ENCODE peak calls at places on chromosomes 2 and 18, in ten cellular contexts. X, Z, I, O, K, L, V, H, P and G are unnamed samples.

GRCh38 chr2:40169430-40169829 is 282.5 kb downstream of the SLC8A1 start:
- DNase-seq in X (no peak), Z (no peak), I (peak; percentile 8), O (no peak), K (no peak), L (no peak), V (no peak), H (no peak), P (no peak), G (peak; percentile 23)

GRCh38 chr2:110770308-110770695 is 37.9 kb downstream of the ACOXL start:
- DNase-seq in X (peak; percentile 95), Z (no peak), I (no peak), O (no peak), K (no peak), L (no peak), V (no peak), H (no peak), P (no peak), G (no peak)

GRCh38 chr18:55337908-55338521 is 250.0 kb downstream of the TCF4 start:
- DNase-seq in X (no peak), Z (no peak), I (no peak), O (no peak), K (no peak), L (no peak), V (no peak), H (peak; percentile 38), P (no peak), G (no peak)

GRCh38 chr18:79877163-79878091 is 74.0 kb downstream of the SLC66A2 start:
- DNase-seq in X (no peak), Z (no peak), I (no peak), O (no peak), K (no peak), L (no peak), V (no peak), H (no peak), P (no peak), G (no peak)

GRCh38 chr2:231708773-231709635 is 679 bp downstream of the PTMA start:
- DNase-seq in X (no peak), Z (peak; percentile 50), I (no peak), O (peak; percentile 25), K (no peak), L (no peak), V (peak; percentile 56), H (no peak), P (peak; percentile 48), G (peak; percentile 40)

GRCh38 chr2:10821291-10821690 is 8.7 kb upstream of the PDIA6 start:
- DNase-seq in X (no peak), Z (no peak), I (no peak), O (no peak), K (no peak), L (no peak), V (no peak), H (no peak), P (no peak), G (no peak)

GRCh38 chr2:218396688-218397501 is 2.8 kb upstream of the CTDSP1 start:
- DNase-seq in X (peak; percentile 79), Z (peak; percentile 78), I (peak; percentile 63), O (peak; percentile 87), K (peak; percentile 40), L (no peak), V (peak; percentile 31), H (peak; percentile 82), P (peak; percentile 66), G (peak; percentile 66)

GRCh38 chr18:40470753-40471152 is 1484.3 kb upstream of the PIK3C3 start:
- DNase-seq in X (no peak), Z (no peak), I (no peak), O (no peak), K (no peak), L (no peak), V (no peak), H (no peak), P (no peak), G (no peak)

GRCh38 chr2:69597843-69598610 is 45.5 kb downstream of the AAK1 start:
- DNase-seq in X (no peak), Z (no peak), I (no peak), O (no peak), K (no peak), L (no peak), V (no peak), H (no peak), P (no peak), G (no peak)

GRCh38 chr2:108145551-108145950 is 94.2 kb upstream of the SULT1C3 start:
- DNase-seq in X (no peak), Z (no peak), I (peak; percentile 66), O (no peak), K (no peak), L (no peak), V (no peak), H (no peak), P (no peak), G (peak; percentile 46)

GRCh38 chr2:95738301-95738700 is 146.5 kb downstream of the TRIM43 start:
- DNase-seq in X (no peak), Z (no peak), I (no peak), O (no peak), K (no peak), L (no peak), V (no peak), H (no peak), P (no peak), G (no peak)

GRCh38 chr2:158290225-158290624 is 166.3 kb downstream of the CCDC148 start:
- DNase-seq in X (no peak), Z (no peak), I (no peak), O (no peak), K (no peak), L (no peak), V (no peak), H (no peak), P (no peak), G (no peak)